ENCODE peak calls at places on chromosomes 2 and 18, in five cellular contexts. One of them, this sample, is unnamed.

GRCh38 chr2:42545714-42546390 is 22.6 kb upstream of the MTA3 start:
- DNase-seq in activated CD4-positive, alpha-beta T cell treated with anti-CD3 and anti-CD28 coated beads, Interleukin-2, amount 50 U/mL, for 1 hour: no peak
- DNase-seq in stimulated activated CD4-positive, alpha-beta T cell treated with anti-CD3 and anti-CD28 coated beads, Interleukin-12 subunit alpha, Interleukin-12 subunit beta, amount 100 ng/mL, for 24 hours: no peak
- DNase-seq in activated naive CD4-positive, alpha-beta T cell treated with anti-CD3 and anti-CD28 coated beads for 36 hours: no peak
- DNase-seq in AG04450: no peak
- DNase-seq in this sample: no peak

GRCh38 chr2:218290316-218291261 is 1.7 kb downstream of the TMBIM1 start:
- DNase-seq in activated CD4-positive, alpha-beta T cell treated with anti-CD3 and anti-CD28 coated beads, Interleukin-2, amount 50 U/mL, for 1 hour: peak; percentile 62
- DNase-seq in stimulated activated CD4-positive, alpha-beta T cell treated with anti-CD3 and anti-CD28 coated beads, Interleukin-12 subunit alpha, Interleukin-12 subunit beta, amount 100 ng/mL, for 24 hours: no peak
- DNase-seq in activated naive CD4-positive, alpha-beta T cell treated with anti-CD3 and anti-CD28 coated beads for 36 hours: peak; percentile 62
- DNase-seq in AG04450: no peak
- DNase-seq in this sample: no peak

GRCh38 chr2:39837856-39838453 is 58.9 kb upstream of the THUMPD2 start:
- DNase-seq in activated CD4-positive, alpha-beta T cell treated with anti-CD3 and anti-CD28 coated beads, Interleukin-2, amount 50 U/mL, for 1 hour: no peak
- DNase-seq in stimulated activated CD4-positive, alpha-beta T cell treated with anti-CD3 and anti-CD28 coated beads, Interleukin-12 subunit alpha, Interleukin-12 subunit beta, amount 100 ng/mL, for 24 hours: no peak
- DNase-seq in activated naive CD4-positive, alpha-beta T cell treated with anti-CD3 and anti-CD28 coated beads for 36 hours: peak; percentile 13
- DNase-seq in AG04450: peak; percentile 11
- DNase-seq in this sample: no peak

GRCh38 chr18:12907258-12907925 is 23.4 kb upstream of the PTPN2 start:
- DNase-seq in activated CD4-positive, alpha-beta T cell treated with anti-CD3 and anti-CD28 coated beads, Interleukin-2, amount 50 U/mL, for 1 hour: no peak
- DNase-seq in stimulated activated CD4-positive, alpha-beta T cell treated with anti-CD3 and anti-CD28 coated beads, Interleukin-12 subunit alpha, Interleukin-12 subunit beta, amount 100 ng/mL, for 24 hours: no peak
- DNase-seq in activated naive CD4-positive, alpha-beta T cell treated with anti-CD3 and anti-CD28 coated beads for 36 hours: no peak
- DNase-seq in AG04450: no peak
- DNase-seq in this sample: no peak

GRCh38 chr2:85409719-85410583 is at the start of gene CAPG:
- DNase-seq in activated CD4-positive, alpha-beta T cell treated with anti-CD3 and anti-CD28 coated beads, Interleukin-2, amount 50 U/mL, for 1 hour: peak; percentile 26
- DNase-seq in stimulated activated CD4-positive, alpha-beta T cell treated with anti-CD3 and anti-CD28 coated beads, Interleukin-12 subunit alpha, Interleukin-12 subunit beta, amount 100 ng/mL, for 24 hours: no peak
- DNase-seq in activated naive CD4-positive, alpha-beta T cell treated with anti-CD3 and anti-CD28 coated beads for 36 hours: peak; percentile 45
- DNase-seq in AG04450: no peak
- DNase-seq in this sample: no peak

GRCh38 chr2:205834776-205835175 is 152.5 kb downstream of the NRP2 start:
- DNase-seq in activated CD4-positive, alpha-beta T cell treated with anti-CD3 and anti-CD28 coated beads, Interleukin-2, amount 50 U/mL, for 1 hour: no peak
- DNase-seq in stimulated activated CD4-positive, alpha-beta T cell treated with anti-CD3 and anti-CD28 coated beads, Interleukin-12 subunit alpha, Interleukin-12 subunit beta, amount 100 ng/mL, for 24 hours: no peak
- DNase-seq in activated naive CD4-positive, alpha-beta T cell treated with anti-CD3 and anti-CD28 coated beads for 36 hours: no peak
- DNase-seq in AG04450: no peak
- DNase-seq in this sample: no peak

GRCh38 chr2:42801388-42801787 is 9.0 kb upstream of the HAAO start:
- DNase-seq in activated CD4-positive, alpha-beta T cell treated with anti-CD3 and anti-CD28 coated beads, Interleukin-2, amount 50 U/mL, for 1 hour: no peak
- DNase-seq in stimulated activated CD4-positive, alpha-beta T cell treated with anti-CD3 and anti-CD28 coated beads, Interleukin-12 subunit alpha, Interleukin-12 subunit beta, amount 100 ng/mL, for 24 hours: no peak
- DNase-seq in activated naive CD4-positive, alpha-beta T cell treated with anti-CD3 and anti-CD28 coated beads for 36 hours: no peak
- DNase-seq in AG04450: no peak
- DNase-seq in this sample: no peak

GRCh38 chr2:201969938-201970785 is 63.5 kb upstream of the FZD7 start:
- DNase-seq in activated CD4-positive, alpha-beta T cell treated with anti-CD3 and anti-CD28 coated beads, Interleukin-2, amount 50 U/mL, for 1 hour: no peak
- DNase-seq in stimulated activated CD4-positive, alpha-beta T cell treated with anti-CD3 and anti-CD28 coated beads, Interleukin-12 subunit alpha, Interleukin-12 subunit beta, amount 100 ng/mL, for 24 hours: no peak
- DNase-seq in activated naive CD4-positive, alpha-beta T cell treated with anti-CD3 and anti-CD28 coated beads for 36 hours: no peak
- DNase-seq in AG04450: peak; percentile 78
- DNase-seq in this sample: no peak

GRCh38 chr2:160376576-160376975 is 117.0 kb downstream of the RBMS1 start:
- DNase-seq in activated CD4-positive, alpha-beta T cell treated with anti-CD3 and anti-CD28 coated beads, Interleukin-2, amount 50 U/mL, for 1 hour: no peak
- DNase-seq in stimulated activated CD4-positive, alpha-beta T cell treated with anti-CD3 and anti-CD28 coated beads, Interleukin-12 subunit alpha, Interleukin-12 subunit beta, amount 100 ng/mL, for 24 hours: no peak
- DNase-seq in activated naive CD4-positive, alpha-beta T cell treated with anti-CD3 and anti-CD28 coated beads for 36 hours: no peak
- DNase-seq in AG04450: no peak
- DNase-seq in this sample: no peak

GRCh38 chr2:10377052-10377746 is 70.9 kb downstream of the ODC1 start:
- DNase-seq in activated CD4-positive, alpha-beta T cell treated with anti-CD3 and anti-CD28 coated beads, Interleukin-2, amount 50 U/mL, for 1 hour: no peak
- DNase-seq in stimulated activated CD4-positive, alpha-beta T cell treated with anti-CD3 and anti-CD28 coated beads, Interleukin-12 subunit alpha, Interleukin-12 subunit beta, amount 100 ng/mL, for 24 hours: no peak
- DNase-seq in activated naive CD4-positive, alpha-beta T cell treated with anti-CD3 and anti-CD28 coated beads for 36 hours: no peak
- DNase-seq in AG04450: no peak
- DNase-seq in this sample: no peak

GRCh38 chr2:40304340-40304739 is 147.6 kb downstream of the SLC8A1 start:
- DNase-seq in activated CD4-positive, alpha-beta T cell treated with anti-CD3 and anti-CD28 coated beads, Interleukin-2, amount 50 U/mL, for 1 hour: no peak
- DNase-seq in stimulated activated CD4-positive, alpha-beta T cell treated with anti-CD3 and anti-CD28 coated beads, Interleukin-12 subunit alpha, Interleukin-12 subunit beta, amount 100 ng/mL, for 24 hours: no peak
- DNase-seq in activated naive CD4-positive, alpha-beta T cell treated with anti-CD3 and anti-CD28 coated beads for 36 hours: no peak
- DNase-seq in AG04450: no peak
- DNase-seq in this sample: no peak

GRCh38 chr2:157233506-157233905 is 24.0 kb upstream of the GALNT5 start:
- DNase-seq in activated CD4-positive, alpha-beta T cell treated with anti-CD3 and anti-CD28 coated beads, Interleukin-2, amount 50 U/mL, for 1 hour: no peak
- DNase-seq in stimulated activated CD4-positive, alpha-beta T cell treated with anti-CD3 and anti-CD28 coated beads, Interleukin-12 subunit alpha, Interleukin-12 subunit beta, amount 100 ng/mL, for 24 hours: no peak
- DNase-seq in activated naive CD4-positive, alpha-beta T cell treated with anti-CD3 and anti-CD28 coated beads for 36 hours: no peak
- DNase-seq in AG04450: no peak
- DNase-seq in this sample: no peak

GRCh38 chr18:51082571-51083264 is 52.7 kb downstream of the SMAD4 start:
- DNase-seq in activated CD4-positive, alpha-beta T cell treated with anti-CD3 and anti-CD28 coated beads, Interleukin-2, amount 50 U/mL, for 1 hour: no peak
- DNase-seq in stimulated activated CD4-positive, alpha-beta T cell treated with anti-CD3 and anti-CD28 coated beads, Interleukin-12 subunit alpha, Interleukin-12 subunit beta, amount 100 ng/mL, for 24 hours: no peak
- DNase-seq in activated naive CD4-positive, alpha-beta T cell treated with anti-CD3 and anti-CD28 coated beads for 36 hours: no peak
- DNase-seq in AG04450: no peak
- DNase-seq in this sample: no peak

GRCh38 chr2:227473019-227473461 is 1.1 kb downstream of the AGFG1 start:
- DNase-seq in activated CD4-positive, alpha-beta T cell treated with anti-CD3 and anti-CD28 coated beads, Interleukin-2, amount 50 U/mL, for 1 hour: no peak
- DNase-seq in stimulated activated CD4-positive, alpha-beta T cell treated with anti-CD3 and anti-CD28 coated beads, Interleukin-12 subunit alpha, Interleukin-12 subunit beta, amount 100 ng/mL, for 24 hours: no peak
- DNase-seq in activated naive CD4-positive, alpha-beta T cell treated with anti-CD3 and anti-CD28 coated beads for 36 hours: no peak
- DNase-seq in AG04450: no peak
- DNase-seq in this sample: no peak

GRCh38 chr2:9422321-9423099 is 818 bp downstream of the ITGB1BP1 start:
- DNase-seq in activated CD4-positive, alpha-beta T cell treated with anti-CD3 and anti-CD28 coated beads, Interleukin-2, amount 50 U/mL, for 1 hour: peak; percentile 41
- DNase-seq in stimulated activated CD4-positive, alpha-beta T cell treated with anti-CD3 and anti-CD28 coated beads, Interleukin-12 subunit alpha, Interleukin-12 subunit beta, amount 100 ng/mL, for 24 hours: peak; percentile 25
- DNase-seq in activated naive CD4-positive, alpha-beta T cell treated with anti-CD3 and anti-CD28 coated beads for 36 hours: peak; percentile 65
- DNase-seq in AG04450: no peak
- DNase-seq in this sample: no peak

GRCh38 chr18:37429768-37430167 is 135.8 kb downstream of the CELF4 start:
- DNase-seq in activated CD4-positive, alpha-beta T cell treated with anti-CD3 and anti-CD28 coated beads, Interleukin-2, amount 50 U/mL, for 1 hour: no peak
- DNase-seq in stimulated activated CD4-positive, alpha-beta T cell treated with anti-CD3 and anti-CD28 coated beads, Interleukin-12 subunit alpha, Interleukin-12 subunit beta, amount 100 ng/mL, for 24 hours: no peak
- DNase-seq in activated naive CD4-positive, alpha-beta T cell treated with anti-CD3 and anti-CD28 coated beads for 36 hours: no peak
- DNase-seq in AG04450: no peak
- DNase-seq in this sample: no peak

GRCh38 chr2:238406222-238406997 is 20.3 kb upstream of the ASB1 start:
- DNase-seq in activated CD4-positive, alpha-beta T cell treated with anti-CD3 and anti-CD28 coated beads, Interleukin-2, amount 50 U/mL, for 1 hour: no peak
- DNase-seq in stimulated activated CD4-positive, alpha-beta T cell treated with anti-CD3 and anti-CD28 coated beads, Interleukin-12 subunit alpha, Interleukin-12 subunit beta, amount 100 ng/mL, for 24 hours: no peak
- DNase-seq in activated naive CD4-positive, alpha-beta T cell treated with anti-CD3 and anti-CD28 coated beads for 36 hours: no peak
- DNase-seq in AG04450: no peak
- DNase-seq in this sample: no peak

GRCh38 chr2:159145745-159146359 is 140.7 kb downstream of the WDSUB1 start:
- DNase-seq in activated CD4-positive, alpha-beta T cell treated with anti-CD3 and anti-CD28 coated beads, Interleukin-2, amount 50 U/mL, for 1 hour: no peak
- DNase-seq in stimulated activated CD4-positive, alpha-beta T cell treated with anti-CD3 and anti-CD28 coated beads, Interleukin-12 subunit alpha, Interleukin-12 subunit beta, amount 100 ng/mL, for 24 hours: no peak
- DNase-seq in activated naive CD4-positive, alpha-beta T cell treated with anti-CD3 and anti-CD28 coated beads for 36 hours: no peak
- DNase-seq in AG04450: no peak
- DNase-seq in this sample: no peak

GRCh38 chr18:7812431-7813063 is 245.4 kb downstream of the PTPRM start:
- DNase-seq in activated CD4-positive, alpha-beta T cell treated with anti-CD3 and anti-CD28 coated beads, Interleukin-2, amount 50 U/mL, for 1 hour: no peak
- DNase-seq in stimulated activated CD4-positive, alpha-beta T cell treated with anti-CD3 and anti-CD28 coated beads, Interleukin-12 subunit alpha, Interleukin-12 subunit beta, amount 100 ng/mL, for 24 hours: no peak
- DNase-seq in activated naive CD4-positive, alpha-beta T cell treated with anti-CD3 and anti-CD28 coated beads for 36 hours: no peak
- DNase-seq in AG04450: peak; percentile 13
- DNase-seq in this sample: peak; percentile 52

GRCh38 chr2:105866439-105867170 is 121.9 kb downstream of the NCK2 start:
- DNase-seq in activated CD4-positive, alpha-beta T cell treated with anti-CD3 and anti-CD28 coated beads, Interleukin-2, amount 50 U/mL, for 1 hour: no peak
- DNase-seq in stimulated activated CD4-positive, alpha-beta T cell treated with anti-CD3 and anti-CD28 coated beads, Interleukin-12 subunit alpha, Interleukin-12 subunit beta, amount 100 ng/mL, for 24 hours: no peak
- DNase-seq in activated naive CD4-positive, alpha-beta T cell treated with anti-CD3 and anti-CD28 coated beads for 36 hours: no peak
- DNase-seq in AG04450: peak; percentile 45
- DNase-seq in this sample: no peak

GRCh38 chr18:60446821-60447220 is 74.2 kb upstream of the MC4R start:
- DNase-seq in activated CD4-positive, alpha-beta T cell treated with anti-CD3 and anti-CD28 coated beads, Interleukin-2, amount 50 U/mL, for 1 hour: no peak
- DNase-seq in stimulated activated CD4-positive, alpha-beta T cell treated with anti-CD3 and anti-CD28 coated beads, Interleukin-12 subunit alpha, Interleukin-12 subunit beta, amount 100 ng/mL, for 24 hours: no peak
- DNase-seq in activated naive CD4-positive, alpha-beta T cell treated with anti-CD3 and anti-CD28 coated beads for 36 hours: no peak
- DNase-seq in AG04450: no peak
- DNase-seq in this sample: no peak

GRCh38 chr2:235568431-235568830 is 74.6 kb downstream of the AGAP1 start:
- DNase-seq in activated CD4-positive, alpha-beta T cell treated with anti-CD3 and anti-CD28 coated beads, Interleukin-2, amount 50 U/mL, for 1 hour: no peak
- DNase-seq in stimulated activated CD4-positive, alpha-beta T cell treated with anti-CD3 and anti-CD28 coated beads, Interleukin-12 subunit alpha, Interleukin-12 subunit beta, amount 100 ng/mL, for 24 hours: no peak
- DNase-seq in activated naive CD4-positive, alpha-beta T cell treated with anti-CD3 and anti-CD28 coated beads for 36 hours: no peak
- DNase-seq in AG04450: no peak
- DNase-seq in this sample: no peak

This sample was measured in fibroblast of the conjunctiva.